ENCODE peak calls at places on chromosomes 6 and 20, in eight cellular contexts. W, G, C, V, U, P, O and T are unnamed samples.

GRCh38 chr20:12790856-12791255 is 217.9 kb upstream of the SPTLC3 start:
- DNase-seq in G (no peak), U (no peak), V (no peak), P (no peak), O (no peak), W (no peak), C (no peak), T (no peak)

GRCh38 chr6:137191670-137192069 is 18.2 kb upstream of the IL22RA2 start:
- DNase-seq in U (no peak), G (no peak), V (no peak), O (peak), W (peak), P (no peak), C (no peak), T (no peak)

GRCh38 chr6:72084992-72085569 is 198.7 kb downstream of the RIMS1 start:
- DNase-seq in G (no peak), O (peak), C (no peak), U (peak), W (no peak), P (peak), V (peak), T (no peak)

GRCh38 chr20:9204979-9205378 is 136.1 kb downstream of the PLCB4 start:
- DNase-seq in W (no peak), O (peak), P (no peak), C (no peak), U (no peak), V (no peak), G (no peak), T (peak)

GRCh38 chr6:66851930-66852329 is 1144.9 kb upstream of the EYS start:
- DNase-seq in P (no peak), G (no peak), W (no peak), V (no peak), C (no peak), O (peak), U (peak), T (no peak)

GRCh38 chr6:48883116-48883515 is 579.9 kb downstream of the MMUT start:
- DNase-seq in W (no peak), V (peak), G (no peak), U (peak), P (no peak), O (no peak), C (no peak), T (no peak)

GRCh38 chr6:170102038-170102437 is 188.8 kb downstream of the DLL1 start:
- DNase-seq in U (no peak), P (no peak), C (peak), G (no peak), W (no peak), V (no peak), O (no peak), T (no peak)

GRCh38 chr6:74467533-74468215 is 738.2 kb downstream of the COL12A1 start:
- DNase-seq in G (no peak), V (no peak), C (no peak), W (no peak), P (no peak), U (no peak), O (no peak), T (no peak)

GRCh38 chr20:17848649-17849048 is 119.9 kb downstream of the SNX5 start:
- DNase-seq in W (no peak), C (no peak), U (no peak), P (no peak), O (no peak), V (no peak), G (no peak), T (no peak)

GRCh38 chr6:19988555-19988954 is 151.4 kb downstream of the ID4 start:
- DNase-seq in C (no peak), G (no peak), U (peak), O (no peak), W (no peak), V (peak), P (peak), T (peak)

GRCh38 chr6:15077964-15078363 is 167.9 kb upstream of the JARID2 start:
- DNase-seq in W (no peak), O (no peak), V (no peak), P (no peak), C (no peak), G (no peak), U (no peak), T (no peak)

GRCh38 chr20:60700728-60701127 is 551.3 kb upstream of the CDH4 start:
- DNase-seq in W (no peak), G (no peak), V (no peak), C (no peak), O (no peak), P (no peak), U (no peak), T (no peak)

GRCh38 chr20:57392130-57392445 is 892 bp downstream of the RBM38 start:
- DNase-seq in V (no peak), O (peak), W (no peak), P (no peak), C (peak), U (no peak), G (no peak), T (no peak)

GRCh38 chr6:14625173-14625895 is 507.8 kb downstream of the CD83 start:
- DNase-seq in U (no peak), O (no peak), W (no peak), C (no peak), G (no peak), V (no peak), P (no peak), T (no peak)

DNA sequence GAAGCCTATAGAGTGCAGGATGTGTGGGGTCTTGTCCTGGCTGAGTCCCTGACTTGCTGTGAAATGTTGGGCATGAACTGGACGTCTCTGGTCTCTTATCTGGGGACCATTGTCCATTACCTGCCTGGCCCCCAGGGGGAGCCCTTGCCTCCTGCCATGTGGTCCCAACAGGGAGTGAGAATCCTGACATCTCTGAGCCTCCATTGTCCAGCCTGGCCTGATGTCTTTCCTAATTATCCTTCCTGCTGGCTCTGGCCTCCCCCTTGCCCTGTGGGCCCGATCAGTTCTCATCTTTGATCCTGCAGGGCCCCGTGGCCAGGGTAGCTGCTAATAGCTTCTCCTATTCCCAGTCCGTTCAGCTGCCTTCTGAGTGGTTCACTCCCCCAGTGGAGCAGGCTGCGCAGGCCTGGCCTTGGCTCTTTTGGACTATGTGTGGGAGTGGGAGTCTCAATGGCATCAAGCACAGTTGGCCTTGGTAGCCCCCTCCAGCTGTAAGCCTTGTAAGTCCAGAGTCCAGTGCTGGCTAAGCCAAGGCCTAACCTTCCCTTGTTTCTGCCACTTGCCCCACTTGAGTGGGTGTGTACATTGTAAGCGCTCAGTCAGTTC is 77.9 kb upstream of the RALY start:
- DNase-seq in U (peak), V (no peak), P (peak), W (peak), O (peak), C (no peak), G (no peak), T (no peak)
- TF ChIP-seq CTCF in U (peak), V (peak), P (peak), W (peak), O (peak), C (no peak), G (peak), T (peak)

GRCh38 chr20:19883501-19883900 is 125.4 kb downstream of the RIN2 start:
- DNase-seq in G (no peak), W (no peak), V (no peak), P (no peak), C (no peak), O (no peak), U (no peak), T (no peak)

GRCh38 chr20:19887566-19888268 is 129.4 kb upstream of the NAA20 start:
- DNase-seq in P (no peak), U (no peak), G (no peak), W (no peak), V (no peak), O (no peak), C (no peak), T (no peak)

GRCh38 chr20:19885981-19886665 is 128.1 kb downstream of the RIN2 start:
- DNase-seq in P (peak), C (peak), U (peak), V (peak), W (no peak), O (peak), G (peak), T (peak)

GRCh38 chr20:19886666-19887288 is 128.7 kb downstream of the RIN2 start:
- DNase-seq in V (no peak), C (no peak), U (peak), G (no peak), P (peak), O (peak), W (no peak), T (no peak)

DNA sequence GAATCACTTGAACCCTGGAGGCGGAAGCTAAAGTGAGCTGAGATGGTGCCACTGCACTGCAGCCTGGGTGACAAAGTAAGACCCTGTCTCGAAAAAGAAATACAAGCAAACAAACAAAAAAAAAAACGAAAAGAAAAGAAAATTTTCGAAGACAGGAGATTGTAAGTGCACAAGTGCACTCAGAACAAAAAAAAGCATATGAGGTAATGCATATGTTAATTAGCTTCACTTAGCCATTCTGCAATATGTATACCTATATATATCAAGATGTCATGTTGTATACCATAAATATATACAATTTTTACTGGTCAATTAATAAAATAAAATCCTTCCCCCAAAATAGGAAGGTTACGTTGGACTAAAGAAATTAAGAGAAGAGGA is 127.5 kb downstream of the RIN2 start:
- DNase-seq in G (no peak), O (no peak), V (no peak), W (no peak), U (no peak), C (no peak), P (no peak), T (no peak)
- H3K4me3 ChIP-seq in G (no peak), O (no peak), V (no peak), W (no peak), U (no peak), C (peak), P (no peak), T (no peak)

GRCh38 chr6:41370488-41371111 is 35.2 kb downstream of the NCR2 start:
- DNase-seq in V (no peak), U (no peak), O (no peak), W (no peak), G (no peak), C (no peak), P (no peak), T (no peak)

GRCh38 chr6:41371992-41372525 is 36.7 kb downstream of the NCR2 start:
- DNase-seq in O (peak), G (no peak), U (peak), P (peak), V (peak), W (peak), C (no peak), T (no peak)

GRCh38 chr6:41373367-41373918 is 38.0 kb downstream of the NCR2 start:
- DNase-seq in P (no peak), U (no peak), W (peak), G (peak), O (no peak), V (no peak), C (no peak), T (no peak)

GRCh38 chr6:41372526-41373366 is 37.3 kb downstream of the NCR2 start:
- DNase-seq in G (peak), C (no peak), U (no peak), O (peak), P (no peak), W (no peak), V (no peak), T (no peak)

DNA sequence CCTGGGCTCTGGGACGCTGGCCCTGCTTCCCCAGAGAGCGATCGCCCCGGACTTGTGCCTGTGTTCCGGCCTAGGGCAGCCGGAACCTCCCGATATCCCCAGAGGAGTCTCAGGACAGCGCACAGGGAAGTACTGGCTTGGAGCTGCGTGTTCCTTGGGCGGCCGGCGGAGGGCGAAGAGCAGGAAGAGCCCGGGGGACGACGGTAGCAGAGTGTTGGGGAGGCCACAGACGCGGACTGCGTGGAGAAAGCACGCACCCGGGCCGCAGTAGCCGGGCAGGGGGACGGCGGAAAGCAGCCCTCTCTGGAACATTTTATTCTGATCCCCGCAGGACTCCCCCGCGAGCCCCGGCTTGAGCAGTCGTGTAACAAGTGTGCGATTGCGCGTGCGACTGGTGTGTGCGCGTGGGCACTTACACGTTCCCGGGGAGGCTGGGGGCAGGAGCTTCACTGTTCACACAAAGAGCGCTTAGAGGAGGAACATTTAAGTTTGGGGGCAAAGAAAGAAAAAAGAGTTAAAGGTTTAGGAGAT is 36.1 kb downstream of the NCR2 start:
- DNase-seq in O (peak), V (peak), C (peak), U (peak), W (peak), G (peak), P (peak), T (no peak)
- TF ChIP-seq CTCF in O (peak), V (peak), C (no peak), U (peak), W (peak), G (no peak), P (peak), T (no peak)

GRCh38 chr6:33586108-33586640 is 6.1 kb upstream of the BAK1 start:
- DNase-seq in P (no peak), C (no peak), O (no peak), W (no peak), U (no peak), G (no peak), V (no peak), T (no peak)

GRCh38 chr6:33583591-33584155 is 3.6 kb upstream of the BAK1 start:
- DNase-seq in G (no peak), W (no peak), P (no peak), V (no peak), O (peak), C (no peak), U (no peak), T (no peak)

GRCh38 chr6:33587529-33588215 is 7.6 kb upstream of the BAK1 start:
- DNase-seq in G (no peak), P (no peak), O (no peak), V (no peak), C (no peak), U (no peak), W (no peak), T (no peak)

GRCh38 chr6:33585403-33586107 is 5.5 kb upstream of the BAK1 start:
- DNase-seq in C (peak), P (peak), W (peak), O (peak), U (peak), G (peak), V (peak), T (no peak)

DNA sequence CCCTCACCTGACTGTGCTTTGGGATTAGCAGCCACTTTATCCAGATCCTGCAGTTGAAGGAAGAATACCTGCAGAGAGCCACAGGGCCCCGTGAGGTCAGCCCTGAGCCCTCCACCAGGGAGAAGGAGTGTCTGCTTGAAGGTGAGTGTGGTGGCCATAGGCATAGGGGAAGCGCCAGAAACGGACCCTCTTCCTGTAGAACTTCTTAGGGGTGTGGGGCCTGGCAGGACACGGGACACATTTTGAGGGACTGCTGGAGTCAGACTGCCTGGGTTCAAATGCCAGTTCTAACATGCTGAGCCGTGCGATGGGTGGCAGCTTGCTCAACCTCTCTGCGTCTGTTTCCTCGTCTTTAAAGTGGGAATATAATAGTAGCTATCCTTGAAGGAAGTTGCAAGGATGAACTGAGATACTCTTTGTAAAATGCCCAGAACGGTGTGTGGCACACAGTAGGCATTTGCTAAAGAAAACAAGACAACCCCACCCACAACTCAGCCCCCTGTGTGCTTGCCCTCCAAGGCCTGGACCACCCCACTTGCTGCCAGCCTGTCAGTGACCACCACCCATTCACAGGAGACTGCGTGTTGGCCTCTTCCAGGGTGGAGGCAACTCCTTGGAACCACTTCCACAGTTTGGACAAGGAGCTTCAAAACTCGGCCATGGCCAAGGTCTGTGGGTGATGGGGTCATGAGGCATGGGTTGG is 4.8 kb upstream of the BAK1 start:
- DNase-seq in O (no peak), W (no peak), P (no peak), U (no peak), G (no peak), C (no peak), V (no peak), T (no peak)
- H3K4me3 ChIP-seq in O (no peak), W (no peak), P (no peak), U (no peak), G (no peak), C (no peak), V (no peak), T (no peak)

DNA sequence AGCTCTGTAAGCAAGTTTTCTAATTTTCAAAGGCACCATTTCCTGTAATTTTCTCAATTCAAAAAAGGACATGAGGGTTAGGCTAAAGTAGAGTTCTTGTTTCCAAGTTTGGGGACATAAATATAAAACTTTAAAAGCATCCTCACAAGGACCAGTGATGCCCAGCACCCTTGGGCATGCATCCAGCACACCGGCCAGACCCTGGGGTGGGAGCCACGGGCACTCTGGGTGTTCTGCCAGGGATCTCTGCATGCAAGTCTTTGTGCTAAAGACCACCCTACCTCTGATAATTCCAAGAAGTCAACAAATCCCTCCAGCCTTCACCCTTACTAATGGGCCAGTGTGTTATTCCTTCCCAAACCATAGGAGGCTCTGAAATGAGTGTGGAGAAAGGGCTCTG is 46.5 kb downstream of the PLCG1 start:
- DNase-seq in P (peak), C (no peak), G (no peak), W (no peak), V (no peak), O (no peak), U (no peak), T (no peak)
- TF ChIP-seq CTCF in P (no peak), C (no peak), G (no peak), W (no peak), V (no peak), O (no peak), U (no peak), T (no peak)

DNA sequence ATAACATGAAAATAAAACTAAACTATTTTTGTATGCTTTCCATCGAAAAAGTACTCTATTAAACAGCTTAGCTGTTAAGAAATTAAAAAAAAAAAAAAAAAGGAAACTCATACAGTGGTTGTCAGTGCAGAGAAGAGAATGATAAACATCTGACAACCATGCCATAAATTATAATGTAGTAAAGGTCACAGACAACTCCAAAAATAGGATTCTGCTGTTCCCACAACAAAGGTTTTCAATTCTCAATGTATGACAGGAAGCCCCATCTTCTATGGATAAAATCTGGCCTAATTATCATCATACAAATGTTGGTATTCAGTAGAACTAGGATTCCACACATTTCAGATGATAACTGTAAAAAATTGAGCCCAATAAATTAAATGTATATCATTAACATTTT is 5.0 kb downstream of the PLN start:
- DNase-seq in O (no peak), G (no peak), V (no peak), W (no peak), C (no peak), P (no peak), U (no peak), T (no peak)
- H3K4me3 ChIP-seq in O (no peak), G (no peak), V (peak), W (no peak), C (peak), P (no peak), U (no peak), T (no peak)

GRCh38 chr20:3846740-3847418 is at the start of gene MAVS:
- DNase-seq in G (peak), C (peak), V (peak), P (peak), U (peak), W (peak), O (peak), T (peak)
- TF ChIP-seq CTCF in G (no peak), C (no peak), V (no peak), P (no peak), U (no peak), W (no peak), O (no peak), T (no peak)

GRCh38 chr6:99589290-99589672 is 17.4 kb upstream of the PRDM13 start:
- DNase-seq in V (no peak), P (no peak), C (peak), O (peak), W (no peak), U (no peak), G (peak), T (no peak)
- H3K4me3 ChIP-seq in V (peak), P (peak), C (peak), O (peak), W (peak), U (peak), G (peak), T (peak)

DNA sequence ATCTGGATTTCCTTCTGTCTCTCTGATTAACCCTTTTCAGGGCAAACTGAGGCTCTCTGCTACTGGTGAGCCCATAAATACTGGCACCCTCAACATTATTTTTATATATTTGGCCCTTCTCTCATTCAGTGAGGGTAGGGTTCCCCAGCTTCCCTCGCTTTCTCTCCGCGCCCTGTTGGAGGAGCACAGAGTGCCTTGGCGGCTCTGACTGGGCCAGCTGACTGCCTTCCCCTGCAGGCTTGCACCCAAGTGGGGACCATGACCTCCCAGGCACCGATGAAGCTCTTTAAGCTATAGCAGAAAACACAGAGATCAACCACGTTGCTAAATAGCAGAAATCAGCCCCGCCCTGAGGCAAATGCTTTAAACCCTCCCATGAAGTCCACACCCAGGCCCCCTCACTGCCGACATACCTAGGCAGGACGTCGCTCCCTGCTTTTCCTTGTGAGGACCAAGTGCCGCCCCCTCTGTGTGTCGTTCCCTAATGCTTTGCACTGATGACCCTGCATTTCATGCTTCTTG is 105.0 kb downstream of the HUS1B start:
- DNase-seq in U (no peak), V (no peak), C (no peak), G (no peak), O (no peak), W (no peak), P (no peak), T (no peak)
- TF ChIP-seq CTCF in U (no peak), V (no peak), C (no peak), G (no peak), O (no peak), W (no peak), P (no peak), T (no peak)

GRCh38 chr20:47737923-47738322 is 47.4 kb downstream of the SULF2 start:
- DNase-seq in G (no peak), P (no peak), V (no peak), O (no peak), U (no peak), C (no peak), W (no peak), T (no peak)
- H3K4me3 ChIP-seq in G (no peak), P (no peak), V (no peak), O (no peak), U (no peak), C (no peak), W (no peak), T (no peak)